ENCODE peak calls at places on chromosomes 6 and 20, in four cellular contexts. M, T, P and N are unnamed samples.

GRCh38 chr6:169783971-169784930 is 32.8 kb downstream of the ERMARD start:
- DNase-seq in M (no peak), T (no peak), P (no peak), N (no peak)

GRCh38 chr6:14059791-14060436 is 57.7 kb upstream of the CD83 start:
- DNase-seq in M (no peak), T (peak), P (peak), N (no peak)

GRCh38 chr6:53336070-53336469 is 12.7 kb downstream of the ELOVL5 start:
- DNase-seq in M (no peak), T (no peak), P (no peak), N (no peak)

GRCh38 chr6:144673807-144674206 is 388.7 kb downstream of the UTRN start:
- DNase-seq in P (no peak), T (no peak), M (no peak), N (no peak)

GRCh38 chr6:150466196-150466595 is 97.4 kb downstream of the IYD start:
- DNase-seq in P (no peak), M (no peak), T (no peak), N (no peak)

GRCh38 chr6:56911847-56912246 is 43.1 kb upstream of the BEND6 start:
- DNase-seq in T (no peak), P (peak), M (peak), N (no peak)

GRCh38 chr6:121780325-121781313 is 345.2 kb downstream of the GJA1 start:
- DNase-seq in P (peak), T (peak), M (peak), N (peak)

GRCh38 chr6:169158182-169158573 is 95.5 kb downstream of the THBS2 start:
- DNase-seq in T (peak), P (peak), M (peak), N (no peak)

GRCh38 chr6:84651583-84651982 is 112.8 kb downstream of the TBX18 start:
- DNase-seq in P (no peak), T (no peak), M (no peak), N (no peak)

GRCh38 chr6:1695546-1696494 is 86.1 kb downstream of the FOXC1 start:
- DNase-seq in M (no peak), T (no peak), P (peak), N (no peak)

GRCh38 chr20:59835448-59836395 is 97.7 kb downstream of the SYCP2 start:
- DNase-seq in T (peak), P (peak), M (peak), N (no peak)

GRCh38 chr6:6723316-6723715 is 134.8 kb downstream of the LY86 start:
- DNase-seq in M (no peak), T (no peak), P (no peak), N (no peak)
- H3K4me3 ChIP-seq in M (no peak), T (no peak), P (no peak), N (no peak)

GRCh38 chr20:43442310-43442880 is 15.3 kb upstream of the SRSF6 start:
- DNase-seq in M (peak), T (no peak), P (no peak), N (no peak)
- H3K4me3 ChIP-seq in M (no peak), T (no peak), P (no peak), N (no peak)

GRCh38 chr20:44014807-44015732 is 100.4 kb downstream of the TOX2 start:
- DNase-seq in P (peak), T (no peak), M (no peak), N (no peak)
- H3K4me3 ChIP-seq in P (no peak), T (no peak), M (no peak), N (no peak)

DNA sequence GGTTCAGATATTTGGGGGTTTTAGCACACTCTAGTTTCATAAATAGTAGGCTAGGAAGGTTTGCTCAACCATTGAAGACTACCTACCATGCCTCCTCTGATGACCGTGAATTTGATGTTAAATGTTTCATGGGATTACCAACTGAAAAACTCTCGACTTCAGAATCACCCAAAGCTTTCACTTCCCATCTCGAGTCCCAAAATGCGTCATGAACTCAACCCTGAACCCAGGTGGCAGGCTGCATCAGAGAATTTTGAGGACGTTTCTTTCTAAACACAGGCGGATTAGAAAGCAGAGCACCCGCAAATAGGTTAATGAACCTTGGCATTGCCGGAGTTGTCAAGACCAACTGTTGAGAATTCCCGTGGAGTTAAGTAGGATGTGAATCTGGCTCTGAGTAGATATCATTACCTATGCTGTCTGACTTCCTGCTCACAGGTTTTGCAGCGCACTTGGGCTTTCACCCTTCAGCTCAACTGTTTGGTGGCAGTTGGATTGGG is 98.4 kb upstream of the ADTRP start:
- DNase-seq in T (no peak), M (no peak), P (no peak), N (no peak)
- H3K4me3 ChIP-seq in T (no peak), M (no peak), P (no peak), N (no peak)

DNA sequence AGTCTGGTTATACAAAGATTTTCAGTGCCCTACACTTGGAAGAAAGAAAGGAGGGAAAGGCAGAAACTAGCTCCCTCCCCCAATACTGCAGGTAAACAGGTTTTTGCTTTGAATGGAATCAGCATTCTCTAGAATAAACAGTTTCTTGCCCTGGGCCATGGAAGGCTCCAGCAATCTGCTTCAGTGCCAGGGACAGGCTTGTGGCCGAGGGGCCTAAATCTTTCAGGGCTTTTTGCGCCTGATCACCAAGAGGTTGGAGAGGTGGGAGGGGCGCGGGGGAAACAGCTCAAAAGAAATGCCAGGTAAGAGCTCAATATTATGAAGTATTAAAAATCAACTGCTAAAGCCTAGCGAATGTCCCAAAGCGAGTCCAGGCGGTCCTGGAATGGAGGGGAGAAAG is 23.8 kb downstream of the TFAP2B start:
- DNase-seq in P (no peak), M (no peak), T (no peak), N (no peak)
- H3K4me3 ChIP-seq in P (no peak), M (no peak), T (no peak), N (no peak)

GRCh38 chr20:18907353-18907752 is 93.8 kb downstream of the SCP2D1 start:
- DNase-seq in M (no peak), T (no peak), P (no peak), N (no peak)
- H3K4me3 ChIP-seq in M (no peak), T (no peak), P (no peak), N (no peak)

GRCh38 chr20:38433304-38433972 is 1.7 kb downstream of the SNHG17 start:
- DNase-seq in M (no peak), P (no peak), T (no peak), N (no peak)

GRCh38 chr20:38430679-38431325 is 4.3 kb downstream of the SNHG17 start:
- DNase-seq in P (no peak), T (no peak), M (peak), N (no peak)

GRCh38 chr20:38434310-38434741 is 802 bp downstream of the SNHG17 start:
- DNase-seq in M (peak), P (peak), T (no peak), N (no peak)

GRCh38 chr20:38434770-38435554 is at the start of gene SNHG17:
- DNase-seq in P (peak), T (peak), M (peak), N (peak)

DNA sequence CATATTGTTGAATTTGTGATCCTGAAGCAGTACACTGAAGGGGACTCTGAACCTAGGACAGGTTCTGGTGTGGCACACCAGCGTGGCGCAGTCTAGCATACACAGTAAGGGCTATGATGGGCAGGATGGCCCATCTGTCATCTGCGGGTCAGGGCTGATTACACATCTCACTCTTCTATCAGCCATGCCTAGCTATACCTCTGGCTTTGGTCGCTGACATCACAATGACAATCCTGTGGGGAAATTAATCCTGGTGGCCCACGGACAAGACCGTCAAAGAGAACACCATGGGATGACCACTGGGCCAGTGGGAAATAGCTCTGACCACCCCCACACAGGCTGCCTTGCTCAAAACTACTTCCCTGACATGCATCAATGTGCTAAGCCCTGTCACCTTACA is 2.8 kb downstream of the SNHG17 start:
- DNase-seq in P (no peak), M (no peak), T (no peak), N (no peak)
- H3K4me3 ChIP-seq in P (no peak), M (no peak), T (no peak), N (no peak)

GRCh38 chr6:141254336-141254735 is 878.4 kb upstream of the GJE1 start:
- DNase-seq in P (no peak), M (no peak), T (no peak), N (no peak)

GRCh38 chr6:141248056-141248799 is 884.5 kb upstream of the GJE1 start:
- DNase-seq in P (no peak), T (no peak), M (no peak), N (no peak)

GRCh38 chr6:141258516-141258915 is 874.2 kb upstream of the GJE1 start:
- DNase-seq in T (no peak), M (no peak), P (no peak), N (no peak)

GRCh38 chr6:141252828-141253608 is 879.7 kb upstream of the GJE1 start:
- DNase-seq in P (peak), T (no peak), M (no peak), N (no peak)
- H3K4me3 ChIP-seq in P (peak), T (no peak), M (no peak), N (no peak)

DNA sequence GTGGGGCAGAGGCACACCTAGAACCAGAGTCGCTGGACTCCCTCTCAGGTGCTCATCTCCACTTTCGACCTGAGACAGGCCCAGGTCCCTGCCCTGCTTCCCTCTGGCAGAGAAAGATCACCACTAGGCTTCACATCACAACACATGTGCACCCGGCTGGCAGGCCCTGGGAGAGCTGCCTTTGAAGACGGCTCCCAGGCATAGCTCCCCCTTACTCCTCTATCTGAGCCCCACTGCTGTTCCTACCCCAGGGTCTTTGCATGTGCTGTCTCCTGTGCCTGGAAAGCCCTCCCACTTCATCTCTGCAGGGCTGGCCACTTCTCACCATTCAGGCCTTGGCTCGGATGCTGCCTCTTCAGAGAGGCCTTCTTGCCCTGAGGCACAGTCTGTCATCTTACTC is 89.2 kb downstream of the NOL4L start:
- DNase-seq in P (no peak), M (no peak), T (no peak), N (no peak)
- H3K4me3 ChIP-seq in P (no peak), M (no peak), T (no peak), N (no peak)

GRCh38 chr6:116280960-116281316 is 1.2 kb upstream of the TSPYL1 start:
- DNase-seq in M (no peak), T (no peak), P (no peak), N (no peak)

GRCh38 chr6:116278478-116278822 is 1.3 kb downstream of the TSPYL1 start:
- DNase-seq in M (no peak), T (no peak), P (no peak), N (no peak)

GRCh38 chr6:116278853-116279231 is 888 bp downstream of the TSPYL1 start:
- DNase-seq in T (peak), P (peak), M (peak), N (no peak)

GRCh38 chr6:116279232-116280160 is at the start of gene TSPYL1:
- DNase-seq in M (peak), T (peak), P (peak), N (peak)

DNA sequence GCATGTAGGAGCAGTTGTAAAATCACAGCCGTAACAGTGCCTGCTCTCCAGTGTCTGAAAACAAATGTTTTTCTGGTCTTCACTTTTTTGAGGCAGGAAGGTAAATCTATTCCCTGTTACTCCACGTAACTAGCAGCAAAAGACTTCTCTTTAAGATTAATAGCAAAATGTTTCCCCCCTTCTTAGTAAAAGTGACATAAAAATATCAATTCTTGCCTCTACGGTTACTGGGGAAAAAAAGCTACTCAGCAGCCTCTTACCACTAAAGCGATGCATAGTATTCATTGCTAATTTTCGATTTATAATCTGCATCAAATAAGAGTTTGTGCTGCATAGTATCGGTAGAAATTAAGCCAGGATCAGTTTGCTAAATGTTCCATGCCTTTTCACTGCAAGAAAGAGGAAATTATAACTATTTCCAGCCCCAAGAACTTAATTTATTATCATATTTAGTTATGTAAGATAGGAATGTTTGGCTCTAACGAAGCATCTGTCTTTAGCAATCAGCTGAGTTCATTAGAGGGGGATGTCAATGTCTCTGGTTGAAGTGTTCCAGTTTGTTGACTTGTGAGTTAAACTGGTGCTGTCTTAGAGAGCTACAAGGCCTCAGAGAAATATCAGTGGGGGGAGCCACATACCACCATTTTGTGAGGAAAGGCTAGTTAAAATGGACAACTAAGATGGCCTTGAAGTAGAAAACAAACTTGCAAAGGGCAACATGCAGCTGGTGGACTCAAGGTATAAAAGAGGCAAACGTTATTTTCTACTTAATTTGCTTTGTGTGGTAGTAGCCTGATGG is 630 bp upstream of the TSPYL1 start:
- DNase-seq in P (peak), M (peak), T (no peak), N (no peak)
- H3K4me3 ChIP-seq in P (peak), M (peak), T (peak), N (peak)